ENCODE peak calls at places on chromosomes 4 and X, in six cellular contexts. M is GM12878, X is A549, I is SK-N-SH, A is suprapubic skin, T is sigmoid colon. U is an unnamed sample.

GRCh38 chrX:34586936-34587335 is 70.1 kb downstream of the TMEM47 start:
- DNase-seq in M (no peak), X (no peak), I (no peak), A (no peak), T (no peak), U (no peak)

GRCh38 chrX:11968991-11969390 is 169.3 kb upstream of the FRMPD4 start:
- DNase-seq in M (no peak), X (peak; percentile 57), I (no peak), A (no peak), T (no peak), U (no peak)

GRCh38 chrX:111098874-111099273 is 2.9 kb downstream of the PAK3 start:
- DNase-seq in M (no peak), X (peak; percentile 47), I (peak; percentile 68), A (no peak), T (peak; percentile 67), U (peak; percentile 62)

GRCh38 chrX:49053223-49054072 is 5.4 kb upstream of the CCDC120 start:
- DNase-seq in M (no peak), X (peak; percentile 71), I (peak; percentile 90), A (no peak), T (peak; percentile 79), U (peak; percentile 62)

GRCh38 chrX:71542411-71542810 is 9.5 kb downstream of the OGT start:
- DNase-seq in M (no peak), X (no peak), I (no peak), A (no peak), T (no peak), U (no peak)

GRCh38 chr4:186949847-186950246 is 226.2 kb upstream of the FAT1 start:
- DNase-seq in M (no peak), X (no peak), I (no peak), A (no peak), T (no peak), U (no peak)

GRCh38 chr4:76589872-76590846 is 155.1 kb downstream of the SHROOM3 start:
- DNase-seq in M (no peak), X (peak; percentile 71), I (peak; percentile 34), A (no peak), T (no peak), U (peak; percentile 74)

GRCh38 chr4:23991444-23991843 is 101.6 kb upstream of the PPARGC1A start:
- DNase-seq in M (no peak), X (no peak), I (no peak), A (no peak), T (no peak), U (no peak)

GRCh38 chrX:928606-929005 is 283.8 kb downstream of the CRLF2 start:
- DNase-seq in M (no peak), X (no peak), I (no peak), A (no peak), T (no peak), U (no peak)

GRCh38 chrX:13747836-13748235 is 13.3 kb downstream of the OFD1 start:
- DNase-seq in M (no peak), X (peak; percentile 56), I (peak; percentile 27), A (no peak), T (no peak), U (peak; percentile 40)

GRCh38 chrX:110992611-110993010 is 103.4 kb upstream of the PAK3 start:
- DNase-seq in M (no peak), X (peak; percentile 21), I (peak; percentile 24), A (no peak), T (no peak), U (peak; percentile 31)

GRCh38 chrX:20217279-20217678 is 49.4 kb downstream of the RPS6KA3 start:
- DNase-seq in M (no peak), X (peak; percentile 37), I (no peak), A (no peak), T (no peak), U (no peak)

GRCh38 chr4:140373328-140374129 is at the start of gene SCOC:
- DNase-seq in M (peak; percentile 98), X (peak; percentile 98), I (peak; percentile 95), A (peak; percentile 100), T (peak; percentile 100), U (peak; percentile 99)
- TF ChIP-seq EP300 in M (no peak), X (no peak), I (no peak), A (no peak), T (no peak), U (no peak)

DNA sequence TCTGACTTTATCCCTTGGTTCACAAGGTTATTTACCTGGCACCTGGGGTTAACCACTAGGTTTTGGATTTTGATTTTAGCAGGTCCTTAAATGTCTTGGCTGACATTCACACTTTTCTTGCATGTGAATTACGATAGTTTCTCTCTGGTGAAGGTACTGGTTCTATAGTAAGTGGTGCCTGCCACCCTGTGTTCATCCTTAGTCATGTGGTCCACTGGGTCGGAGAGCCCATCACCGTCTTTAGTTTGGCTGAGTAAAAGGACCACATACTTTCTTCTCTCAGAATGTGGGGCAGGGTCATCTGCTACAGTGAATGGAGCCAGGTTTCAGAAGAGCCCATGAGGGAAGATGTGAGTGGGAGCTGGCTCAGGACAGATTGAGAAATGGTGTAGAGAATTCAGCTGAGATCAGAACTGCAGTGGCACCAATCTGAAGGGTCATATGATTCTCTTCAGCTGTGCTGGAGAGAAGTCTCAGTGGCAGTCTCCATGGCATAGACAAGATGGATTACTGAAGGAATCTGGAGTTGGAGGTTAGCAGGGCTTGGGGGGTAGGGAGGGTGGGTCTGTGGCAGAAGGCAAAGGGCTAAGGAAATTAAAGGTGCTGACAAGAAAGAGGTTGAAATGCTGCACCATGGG is 310.4 kb downstream of the GPAT3 start:
- DNase-seq in M (no peak), X (no peak), I (no peak), A (no peak), T (no peak), U (no peak)
- TF ChIP-seq EP300 in M (no peak), X (no peak), I (no peak), A (no peak), T (no peak), U (no peak)

GRCh38 chr4:148782284-148782683 is 340.1 kb upstream of the NR3C2 start:
- DNase-seq in M (no peak), X (peak; percentile 1), I (no peak), A (no peak), T (no peak), U (peak; percentile 31)
- TF ChIP-seq EP300 in M (no peak), X (no peak), I (no peak), A (no peak), T (no peak), U (no peak)

GRCh38 chrX:21998037-21998436 is 34.1 kb upstream of the PHEX start:
- DNase-seq in M (no peak), X (no peak), I (no peak), A (no peak), T (no peak), U (no peak)

GRCh38 chrX:21991504-21991903 is 40.6 kb upstream of the PHEX start:
- DNase-seq in M (no peak), X (no peak), I (no peak), A (no peak), T (no peak), U (no peak)

GRCh38 chrX:21993265-21993664 is 38.9 kb upstream of the PHEX start:
- DNase-seq in M (peak; percentile 30), X (no peak), I (no peak), A (no peak), T (peak; percentile 72), U (no peak)

GRCh38 chrX:21996872-21997271 is 35.3 kb upstream of the PHEX start:
- DNase-seq in M (no peak), X (peak; percentile 41), I (no peak), A (no peak), T (no peak), U (no peak)
- TF ChIP-seq EP300 in M (no peak), X (no peak), I (no peak), A (no peak), T (no peak), U (no peak)

GRCh38 chr4:94623507-94623906 is 134.2 kb upstream of the BMPR1B start:
- DNase-seq in M (no peak), X (peak; percentile 26), I (no peak), A (no peak), T (no peak), U (no peak)
- TF ChIP-seq EP300 in M (no peak), X (no peak), I (no peak), A (no peak), T (no peak), U (no peak)

U was measured in stomach.